ENCODE peak calls at places on chromosomes 6 and 20, in nine cellular contexts. K is dermis blood vessel endothelial cell; M is CD8-positive, alpha-beta T cell; D is stimulated activated CD4-positive, alpha-beta T cell treated with anti-CD3 and anti-CD28 coated beads, Interleukin-2, amount 100 ng/mL, for 24 hours; U is NCI-H748 treated with DMSO at 0.1 percent for 48 hours; A is cardiac septum; R is frontal cortex; H is cerebellar nuclear complex; V is activated T-cell treated with anti-CD3 and anti-CD28 coated beads for 24 hours. F is an unnamed sample.

GRCh38 chr6:134822920-134823430 is 126.9 kb downstream of the ALDH8A1 start:
- DNase-seq in H (peak; percentile 5), A (no peak), U (peak; percentile 80), M (peak; percentile 22), D (peak; percentile 7), V (peak; percentile 17), R (peak; percentile 64), K (peak; percentile 93), F (no peak)

GRCh38 chr6:80742481-80742880 is 636.0 kb downstream of the BCKDHB start:
- DNase-seq in R (no peak), K (peak; percentile 30), M (no peak), V (no peak), D (no peak), U (peak; percentile 47), A (no peak), H (no peak), F (no peak)

GRCh38 chr6:38477680-38478260 is 162.0 kb downstream of the BTBD9 start:
- DNase-seq in M (no peak), V (no peak), H (no peak), R (no peak), U (no peak), K (peak; percentile 5), D (no peak), A (no peak), F (no peak)

GRCh38 chr20:25321262-25321831 is 69.3 kb downstream of the ABHD12 start:
- DNase-seq in A (no peak), V (no peak), U (no peak), D (no peak), H (no peak), R (no peak), K (no peak), M (no peak), F (no peak)

GRCh38 chr20:3890410-3890751 is 1.2 kb downstream of the PANK2 start:
- DNase-seq in D (no peak), M (no peak), R (no peak), A (no peak), K (peak; percentile 42), V (no peak), U (peak; percentile 51), H (no peak), F (no peak)

GRCh38 chr20:59042151-59042795 is at the start of gene PRELID3B:
- DNase-seq in R (peak; percentile 26), V (no peak), K (peak; percentile 40), D (no peak), M (no peak), A (no peak), H (no peak), U (no peak), F (peak; percentile 42)

GRCh38 chr6:160088069-160088773 is 33.4 kb upstream of the SLC22A1 start:
- DNase-seq in V (no peak), A (no peak), R (peak; percentile 83), M (no peak), H (no peak), D (no peak), K (peak; percentile 71), U (no peak), F (no peak)

GRCh38 chr20:45358282-45359068 is 4.5 kb upstream of the SYS1 start:
- DNase-seq in R (peak; percentile 62), M (no peak), U (no peak), D (no peak), K (peak; percentile 91), A (peak; percentile 82), H (peak; percentile 49), V (no peak), F (no peak)

GRCh38 chr20:44392088-44392775 is 36.7 kb downstream of the HNF4A start:
- DNase-seq in R (no peak), A (no peak), K (no peak), V (no peak), H (no peak), U (no peak), D (no peak), M (no peak), F (no peak)

GRCh38 chr6:85424981-85425380 is 24.9 kb upstream of the NT5E start:
- DNase-seq in K (no peak), A (no peak), R (no peak), V (no peak), M (no peak), H (no peak), D (no peak), U (no peak), F (no peak)

GRCh38 chr20:54067606-54068174 is 2.7 kb downstream of the BCAS1 start:
- DNase-seq in M (no peak), A (no peak), H (no peak), D (no peak), V (no peak), R (no peak), K (no peak), U (no peak), F (no peak)

GRCh38 chr20:57124800-57125399 is 141.5 kb downstream of the BMP7 start:
- DNase-seq in A (no peak), H (no peak), U (no peak), M (no peak), V (no peak), D (no peak), R (no peak), K (no peak), F (no peak)

GRCh38 chr20:57440678-57441509 is 49.7 kb downstream of the RBM38 start:
- DNase-seq in D (no peak), H (no peak), R (peak; percentile 89), K (no peak), M (no peak), U (no peak), A (peak; percentile 90), V (no peak), F (no peak)

GRCh38 chr6:37210313-37210898 is 40.5 kb downstream of the PIM1 start:
- DNase-seq in M (peak; percentile 82), V (peak; percentile 74), R (peak; percentile 76), K (peak; percentile 90), D (peak; percentile 74), H (peak; percentile 78), U (peak; percentile 86), A (no peak), F (no peak)

GRCh38 chr6:2259002-2259494 is 13.6 kb upstream of the GMDS start:
- DNase-seq in M (no peak), R (no peak), U (peak; percentile 48), A (no peak), H (no peak), K (no peak), D (no peak), V (no peak), F (no peak)

GRCh38 chr6:4973972-4974885 is 29.6 kb downstream of the RPP40 start:
- DNase-seq in A (no peak), M (no peak), D (no peak), R (no peak), U (peak; percentile 30), K (no peak), H (no peak), V (no peak), F (no peak)

GRCh38 chr20:45646898-45647297 is 15.8 kb upstream of the WFDC9 start:
- DNase-seq in U (no peak), A (no peak), H (no peak), D (no peak), V (no peak), M (no peak), R (no peak), K (no peak), F (no peak)

GRCh38 chr6:42692151-42692911 is 30.1 kb downstream of the PRPH2 start:
- DNase-seq in R (no peak), V (no peak), A (no peak), M (no peak), D (no peak), U (no peak), H (no peak), K (peak; percentile 88), F (no peak)

GRCh38 chr20:51431321-51431720 is 111.2 kb downstream of the NFATC2 start:
- DNase-seq in A (no peak), H (no peak), D (no peak), R (no peak), V (no peak), U (no peak), M (no peak), K (no peak), F (no peak)

GRCh38 chr20:25284131-25284601 is 36.3 kb downstream of the PYGB start:
- DNase-seq in H (no peak), M (no peak), U (no peak), A (peak; percentile 68), R (no peak), K (no peak), D (no peak), V (no peak), F (no peak)

GRCh38 chr6:125986956-125987617 is 747 bp downstream of the TRMT11 start:
- DNase-seq in A (no peak), V (peak; percentile 5), D (no peak), M (no peak), K (no peak), R (peak; percentile 20), U (peak; percentile 23), H (no peak), F (no peak)